ENCODE peak calls at places on chromosomes 2 and 18, in seven cellular contexts. One of them, this sample, is unnamed.

GRCh38 chr2:85032621-85033020 is 61.7 kb downstream of the KCMF1 start:
- DNase-seq in GM12878: no peak
- DNase-seq in HCT116: no peak
- DNase-seq in H1: no peak
- DNase-seq in SK-N-SH: no peak
- DNase-seq in HepG2: no peak
- DNase-seq in K562: no peak
- DNase-seq in this sample: no peak

GRCh38 chr2:132911726-132912724 is 242.0 kb upstream of the LYPD1 start:
- DNase-seq in HepG2: no peak
- DNase-seq in HCT116: no peak
- DNase-seq in H1: peak
- DNase-seq in K562: no peak
- DNase-seq in SK-N-SH: peak
- DNase-seq in GM12878: no peak
- DNase-seq in this sample: no peak

GRCh38 chr2:225465827-225466226 is 66.3 kb downstream of the NYAP2 start:
- DNase-seq in SK-N-SH: no peak
- DNase-seq in GM12878: no peak
- DNase-seq in HCT116: no peak
- DNase-seq in K562: no peak
- DNase-seq in HepG2: no peak
- DNase-seq in H1: no peak
- DNase-seq in this sample: no peak

GRCh38 chr2:9327873-9328352 is 95.4 kb downstream of the ITGB1BP1 start:
- DNase-seq in HepG2: peak
- DNase-seq in GM12878: no peak
- DNase-seq in SK-N-SH: no peak
- DNase-seq in K562: no peak
- DNase-seq in H1: no peak
- DNase-seq in HCT116: no peak
- DNase-seq in this sample: no peak

GRCh38 chr2:189933911-189934399 is 128.6 kb downstream of the MSTN start:
- DNase-seq in GM12878: no peak
- DNase-seq in H1: no peak
- DNase-seq in HepG2: no peak
- DNase-seq in SK-N-SH: no peak
- DNase-seq in HCT116: no peak
- DNase-seq in K562: no peak
- DNase-seq in this sample: no peak

GRCh38 chr18:34921811-34922385 is 119.3 kb upstream of the MAPRE2 start:
- DNase-seq in HepG2: no peak
- DNase-seq in SK-N-SH: no peak
- DNase-seq in GM12878: no peak
- DNase-seq in K562: no peak
- DNase-seq in HCT116: no peak
- DNase-seq in H1: no peak
- DNase-seq in this sample: no peak

GRCh38 chr2:117019357-117019756 is 795.1 kb upstream of the DDX18 start:
- DNase-seq in HCT116: no peak
- DNase-seq in H1: no peak
- DNase-seq in SK-N-SH: no peak
- DNase-seq in GM12878: no peak
- DNase-seq in HepG2: no peak
- DNase-seq in K562: no peak
- DNase-seq in this sample: no peak

GRCh38 chr2:137865954-137866540 is 98.2 kb upstream of the HNMT start:
- DNase-seq in HepG2: peak
- DNase-seq in H1: peak
- DNase-seq in GM12878: no peak
- DNase-seq in SK-N-SH: peak
- DNase-seq in HCT116: peak
- DNase-seq in K562: peak
- DNase-seq in this sample: peak

GRCh38 chr2:171846894-171847293 is 47.1 kb downstream of the SLC25A12 start:
- DNase-seq in SK-N-SH: no peak
- DNase-seq in GM12878: no peak
- DNase-seq in HepG2: no peak
- DNase-seq in HCT116: no peak
- DNase-seq in H1: no peak
- DNase-seq in K562: no peak
- DNase-seq in this sample: no peak

GRCh38 chr2:319059-319600 is 31.2 kb upstream of the ALKAL2 start:
- DNase-seq in GM12878: no peak
- DNase-seq in HepG2: no peak
- DNase-seq in HCT116: no peak
- DNase-seq in H1: no peak
- DNase-seq in K562: no peak
- DNase-seq in SK-N-SH: no peak
- DNase-seq in this sample: no peak

GRCh38 chr2:63051795-63052333 is 1.2 kb downstream of the OTX1 start:
- DNase-seq in HCT116: no peak
- DNase-seq in SK-N-SH: peak
- DNase-seq in K562: no peak
- DNase-seq in GM12878: no peak
- DNase-seq in HepG2: no peak
- DNase-seq in H1: peak
- DNase-seq in this sample: no peak

GRCh38 chr2:214649440-214650205 is 159.9 kb downstream of the BARD1 start:
- DNase-seq in H1: no peak
- DNase-seq in SK-N-SH: no peak
- DNase-seq in GM12878: no peak
- DNase-seq in HepG2: no peak
- DNase-seq in K562: no peak
- DNase-seq in HCT116: no peak
- DNase-seq in this sample: no peak

GRCh38 chr2:218367415-218368149 is 10.9 kb downstream of the CATIP start:
- DNase-seq in K562: peak
- DNase-seq in SK-N-SH: peak
- DNase-seq in GM12878: peak
- DNase-seq in H1: peak
- DNase-seq in HCT116: peak
- DNase-seq in HepG2: no peak
- DNase-seq in this sample: no peak

GRCh38 chr2:12769492-12770105 is 52.9 kb downstream of the TRIB2 start:
- DNase-seq in HepG2: no peak
- DNase-seq in GM12878: no peak
- DNase-seq in K562: no peak
- DNase-seq in HCT116: no peak
- DNase-seq in SK-N-SH: no peak
- DNase-seq in H1: peak
- DNase-seq in this sample: no peak

GRCh38 chr2:183070942-183071844 is 7.4 kb upstream of the DUSP19 start:
- DNase-seq in HCT116: no peak
- DNase-seq in K562: no peak
- DNase-seq in H1: peak
- DNase-seq in GM12878: no peak
- DNase-seq in SK-N-SH: no peak
- DNase-seq in HepG2: peak
- DNase-seq in this sample: no peak

GRCh38 chr18:36179562-36180334 is 7.5 kb upstream of the MOCOS start:
- DNase-seq in H1: no peak
- DNase-seq in HepG2: no peak
- DNase-seq in SK-N-SH: no peak
- DNase-seq in GM12878: no peak
- DNase-seq in K562: no peak
- DNase-seq in HCT116: no peak
- DNase-seq in this sample: no peak

GRCh38 chr2:215171826-215172225 is 33.4 kb upstream of the ABCA12 start:
- DNase-seq in HCT116: no peak
- DNase-seq in GM12878: no peak
- DNase-seq in K562: no peak
- DNase-seq in HepG2: no peak
- DNase-seq in SK-N-SH: no peak
- DNase-seq in H1: no peak
- DNase-seq in this sample: no peak

GRCh38 chr2:240565267-240566202 is 2.7 kb upstream of the RNPEPL1 start:
- DNase-seq in HCT116: peak
- DNase-seq in GM12878: peak
- DNase-seq in HepG2: peak
- DNase-seq in H1: peak
- DNase-seq in K562: peak
- DNase-seq in SK-N-SH: peak
- DNase-seq in this sample: no peak

GRCh38 chr2:85861180-85861579 is 27.6 kb downstream of the ST3GAL5 start:
- DNase-seq in SK-N-SH: no peak
- DNase-seq in HCT116: no peak
- DNase-seq in H1: no peak
- DNase-seq in GM12878: peak
- DNase-seq in HepG2: no peak
- DNase-seq in K562: no peak
- DNase-seq in this sample: no peak

GRCh38 chr18:32158108-32158624 is 31.7 kb upstream of the MEP1B start:
- DNase-seq in K562: peak
- DNase-seq in H1: peak
- DNase-seq in HepG2: peak
- DNase-seq in SK-N-SH: peak
- DNase-seq in GM12878: peak
- DNase-seq in HCT116: peak
- DNase-seq in this sample: peak
- H3K4me3 ChIP-seq in K562: no peak
- H3K4me3 ChIP-seq in H1: no peak
- H3K4me3 ChIP-seq in HepG2: no peak
- H3K4me3 ChIP-seq in SK-N-SH: peak
- H3K4me3 ChIP-seq in GM12878: no peak
- H3K4me3 ChIP-seq in HCT116: peak
- H3K4me3 ChIP-seq in this sample: peak

GRCh38 chr2:58959996-58960395 is 718.9 kb upstream of the FANCL start:
- DNase-seq in H1: no peak
- DNase-seq in HepG2: no peak
- DNase-seq in HCT116: no peak
- DNase-seq in SK-N-SH: peak
- DNase-seq in GM12878: no peak
- DNase-seq in K562: no peak
- DNase-seq in this sample: no peak

GRCh38 chr2:58950795-58951462 is 709.8 kb upstream of the FANCL start:
- DNase-seq in H1: no peak
- DNase-seq in SK-N-SH: no peak
- DNase-seq in K562: no peak
- DNase-seq in GM12878: no peak
- DNase-seq in HCT116: no peak
- DNase-seq in HepG2: no peak
- DNase-seq in this sample: no peak

DNA sequence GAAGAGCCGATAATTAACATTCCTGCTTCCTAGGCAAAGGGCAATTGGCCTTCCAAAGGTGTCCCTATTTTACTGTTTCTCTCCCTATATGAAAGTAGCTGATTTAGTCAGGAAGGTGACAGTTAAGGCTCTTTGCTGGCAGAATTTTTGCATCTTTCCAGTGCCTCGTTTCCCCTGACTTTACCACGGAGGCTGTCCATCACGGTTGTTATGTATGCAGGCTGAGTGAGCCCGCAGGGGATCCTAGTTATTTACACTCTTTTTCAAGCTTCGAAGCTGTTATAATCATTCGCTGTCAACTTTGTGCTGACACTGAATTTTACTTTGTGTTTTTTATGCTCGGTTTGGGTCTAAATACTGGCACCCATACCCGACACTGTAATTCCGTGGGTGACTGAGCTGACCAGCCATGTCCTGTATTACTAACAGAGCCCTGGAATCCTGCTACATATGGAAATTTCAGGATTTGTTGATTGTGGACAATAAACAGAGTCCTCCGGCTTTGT is 713.8 kb upstream of the FANCL start:
- DNase-seq in K562: no peak
- DNase-seq in HCT116: no peak
- DNase-seq in GM12878: no peak
- DNase-seq in H1: no peak
- DNase-seq in SK-N-SH: no peak
- DNase-seq in HepG2: no peak
- DNase-seq in this sample: no peak
- TF ChIP-seq CTCF in K562: no peak
- TF ChIP-seq CTCF in HCT116: no peak
- TF ChIP-seq CTCF in GM12878: no peak
- TF ChIP-seq CTCF in H1: no peak
- TF ChIP-seq CTCF in SK-N-SH: no peak
- TF ChIP-seq CTCF in HepG2: no peak
- TF ChIP-seq CTCF in this sample: no peak

GRCh38 chr2:102030855-102031527 is 39.2 kb downstream of the IL1R2 start:
- DNase-seq in GM12878: no peak
- DNase-seq in SK-N-SH: no peak
- DNase-seq in HCT116: no peak
- DNase-seq in HepG2: peak
- DNase-seq in H1: no peak
- DNase-seq in K562: no peak
- DNase-seq in this sample: no peak

GRCh38 chr2:102032368-102033027 is 40.7 kb downstream of the IL1R2 start:
- DNase-seq in HepG2: peak
- DNase-seq in H1: no peak
- DNase-seq in K562: no peak
- DNase-seq in HCT116: no peak
- DNase-seq in SK-N-SH: no peak
- DNase-seq in GM12878: no peak
- DNase-seq in this sample: no peak

GRCh38 chr2:102034683-102035606 is 43.2 kb downstream of the IL1R2 start:
- DNase-seq in GM12878: no peak
- DNase-seq in HepG2: no peak
- DNase-seq in K562: no peak
- DNase-seq in HCT116: no peak
- DNase-seq in SK-N-SH: no peak
- DNase-seq in H1: no peak
- DNase-seq in this sample: no peak

GRCh38 chr2:102033750-102034682 is 42.3 kb downstream of the IL1R2 start:
- DNase-seq in K562: no peak
- DNase-seq in GM12878: no peak
- DNase-seq in SK-N-SH: no peak
- DNase-seq in HepG2: peak
- DNase-seq in H1: no peak
- DNase-seq in HCT116: no peak
- DNase-seq in this sample: no peak

DNA sequence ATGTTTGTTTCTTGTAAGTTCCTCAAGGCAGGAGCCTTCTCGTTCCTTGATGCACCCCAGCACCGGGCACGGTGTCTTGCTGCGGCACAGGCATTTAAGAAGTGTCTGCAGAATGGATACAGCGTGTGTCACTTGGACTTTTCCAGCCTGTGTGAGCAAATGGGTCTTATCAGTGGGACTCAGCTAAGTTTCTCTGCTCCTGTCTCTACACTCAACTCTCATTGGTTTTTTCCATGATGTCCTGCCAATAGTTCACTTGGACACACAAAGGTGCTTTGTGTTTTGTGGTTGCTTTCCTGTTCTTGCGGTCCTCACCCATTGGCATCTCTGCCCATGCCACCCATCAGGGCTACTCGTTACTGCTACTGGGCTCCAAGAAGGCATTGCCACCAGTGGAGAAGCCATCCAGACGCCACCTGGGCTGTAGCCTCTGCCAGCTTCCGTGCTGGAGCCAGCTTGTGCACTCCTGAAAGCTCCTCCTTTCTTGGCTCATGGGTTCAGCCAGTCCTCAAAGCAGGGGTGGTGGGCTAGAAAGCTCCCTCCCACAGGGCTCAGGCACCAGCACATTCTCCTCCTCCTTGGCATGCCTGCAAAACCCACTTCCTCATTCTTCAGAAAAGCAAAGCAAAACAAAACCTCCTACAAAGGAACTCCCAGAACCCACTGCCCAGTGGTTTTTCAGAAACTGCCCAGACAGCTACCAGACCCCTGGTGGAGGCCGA is 41.4 kb downstream of the IL1R2 start:
- DNase-seq in H1: no peak
- DNase-seq in K562: no peak
- DNase-seq in HCT116: no peak
- DNase-seq in GM12878: peak
- DNase-seq in SK-N-SH: no peak
- DNase-seq in HepG2: peak
- DNase-seq in this sample: no peak
- TF ChIP-seq SIN3A in H1: no peak
- TF ChIP-seq SIN3A in K562: no peak
- TF ChIP-seq SIN3A in HCT116: no peak
- TF ChIP-seq SIN3A in GM12878: no peak
- TF ChIP-seq SIN3A in SK-N-SH: no peak
- TF ChIP-seq SIN3A in HepG2: peak
- TF ChIP-seq SIN3A in this sample: no peak

GRCh38 chr18:24271381-24272331 is 126.0 kb downstream of the OSBPL1A start:
- DNase-seq in GM12878: no peak
- DNase-seq in HepG2: peak
- DNase-seq in HCT116: peak
- DNase-seq in SK-N-SH: peak
- DNase-seq in H1: peak
- DNase-seq in K562: no peak
- DNase-seq in this sample: no peak
- H3K4me3 ChIP-seq in GM12878: no peak
- H3K4me3 ChIP-seq in HepG2: peak
- H3K4me3 ChIP-seq in HCT116: peak
- H3K4me3 ChIP-seq in SK-N-SH: peak
- H3K4me3 ChIP-seq in H1: peak
- H3K4me3 ChIP-seq in K562: no peak
- H3K4me3 ChIP-seq in this sample: peak